ENCODE peak calls at places on chromosome 9, in seven cellular contexts. S is PC-3, N is cardiac muscle cell, T is brain microvascular endothelial cell, H is GM13977, Y is GM20000, I is psoas muscle. G is an unnamed sample.

GRCh38 chr9:75235632-75236031 is 147.3 kb downstream of the OSTF1 start:
- DNase-seq in S (peak; percentile 38), N (no peak), T (no peak), H (no peak), Y (no peak), I (no peak), G (no peak)

GRCh38 chr9:78054180-78054579 is 22.6 kb upstream of the GNAQ start:
- DNase-seq in H (no peak), I (no peak), S (no peak), Y (no peak), T (no peak), N (no peak), G (no peak)

GRCh38 chr9:91164724-91165520 is 196.8 kb downstream of the AUH start:
- DNase-seq in T (peak; percentile 99), I (peak; percentile 79), H (no peak), Y (peak; percentile 55), S (peak; percentile 89), N (no peak), G (no peak)

GRCh38 chr9:138080979-138081378 is 203.4 kb downstream of the CACNA1B start:
- DNase-seq in N (no peak), T (no peak), H (no peak), Y (no peak), S (no peak), I (no peak), G (no peak)

GRCh38 chr9:134699343-134699740 is 57.7 kb downstream of the COL5A1 start:
- DNase-seq in H (no peak), T (no peak), I (peak; percentile 48), S (no peak), Y (no peak), N (no peak), G (no peak)

GRCh38 chr9:137021979-137022619 is 5.9 kb downstream of the ABCA2 start:
- DNase-seq in N (peak; percentile 13), H (peak; percentile 78), Y (peak; percentile 73), I (peak; percentile 81), T (peak; percentile 47), S (peak; percentile 88), G (peak; percentile 61)

GRCh38 chr9:38401994-38402393 is 9.5 kb downstream of the ALDH1B1 start:
- DNase-seq in N (no peak), T (no peak), H (no peak), S (no peak), Y (no peak), I (no peak), G (no peak)

GRCh38 chr9:92522983-92523970 is 12.5 kb downstream of the ECM2 start:
- DNase-seq in I (no peak), T (no peak), N (peak; percentile 48), S (no peak), H (no peak), Y (no peak), G (no peak)

GRCh38 chr9:134964271-134964670 is 46.6 kb upstream of the FCN1 start:
- DNase-seq in Y (no peak), N (no peak), S (no peak), H (no peak), T (no peak), I (peak; percentile 22), G (no peak)

GRCh38 chr9:81912135-81912534 is 16.1 kb upstream of the SPATA31D4 start:
- DNase-seq in I (no peak), T (no peak), N (no peak), Y (no peak), S (no peak), H (no peak), G (no peak)

GRCh38 chr9:38724749-38725148 is 4.8 kb upstream of the FAM240B start:
- DNase-seq in H (no peak), I (no peak), T (no peak), N (no peak), Y (no peak), S (no peak), G (no peak)

GRCh38 chr9:132892383-132892782 is 13.7 kb downstream of the SPACA9 start:
- DNase-seq in H (no peak), Y (no peak), I (no peak), S (no peak), T (no peak), N (peak; percentile 10), G (no peak)

GRCh38 chr9:114016629-114017423 is 61.3 kb downstream of the AMBP start:
- DNase-seq in I (no peak), Y (no peak), H (no peak), N (no peak), T (no peak), S (no peak), G (no peak)

GRCh38 chr9:118987167-118987566 is 382.1 kb downstream of the BRINP1 start:
- DNase-seq in I (no peak), Y (no peak), T (no peak), N (no peak), H (no peak), S (no peak), G (no peak)

GRCh38 chr9:121353246-121353975 is 16.6 kb downstream of the STOM start:
- DNase-seq in I (no peak), S (no peak), T (no peak), H (peak; percentile 60), Y (peak; percentile 65), N (no peak), G (peak; percentile 72)

GRCh38 chr9:137318976-137319375 is 16.9 kb upstream of the NRARP start:
- DNase-seq in N (peak; percentile 25), H (no peak), S (no peak), T (peak; percentile 48), I (peak; percentile 77), Y (peak; percentile 21), G (no peak)

GRCh38 chr9:123611228-123611627 is 255.2 kb downstream of the CRB2 start:
- DNase-seq in N (no peak), Y (no peak), S (no peak), I (no peak), H (no peak), T (no peak), G (no peak)

GRCh38 chr9:5568868-5569267 is 58.5 kb downstream of the PDCD1LG2 start:
- DNase-seq in Y (no peak), I (no peak), T (no peak), S (no peak), H (no peak), N (no peak), G (no peak)

GRCh38 chr9:115234094-115234493 is 116.1 kb upstream of the TNC start:
- DNase-seq in S (peak; percentile 65), H (no peak), I (no peak), T (peak; percentile 84), Y (no peak), N (no peak), G (peak; percentile 12)

GRCh38 chr9:26310294-26310693 is 582.3 kb downstream of the CAAP1 start:
- DNase-seq in S (no peak), T (no peak), Y (no peak), H (no peak), I (no peak), N (no peak), G (no peak)

GRCh38 chr9:128118971-128119665 is 8.4 kb downstream of the PTGES2 start:
- DNase-seq in S (no peak), H (no peak), T (no peak), I (peak; percentile 49), Y (no peak), N (no peak), G (no peak)

GRCh38 chr9:104276709-104277245 is 182.7 kb downstream of the SMC2 start:
- DNase-seq in T (peak; percentile 76), Y (no peak), S (no peak), N (no peak), H (no peak), I (no peak), G (no peak)

GRCh38 chr9:83599071-83599470 is 23.9 kb upstream of the IDNK start:
- DNase-seq in I (no peak), N (no peak), Y (no peak), T (no peak), S (no peak), H (no peak), G (no peak)

GRCh38 chr9:106861585-106862114 is 1.3 kb upstream of the ZNF462 start:
- DNase-seq in N (no peak), S (no peak), Y (no peak), H (no peak), I (no peak), T (no peak), G (no peak)

GRCh38 chr9:106862946-106863740 is at the start of gene ZNF462:
- DNase-seq in S (peak; percentile 28), I (peak; percentile 72), H (peak; percentile 12), N (peak; percentile 66), T (peak; percentile 69), Y (peak; percentile 31), G (no peak)

GRCh38 chr9:106860731-106861584 is 2.0 kb upstream of the ZNF462 start:
- DNase-seq in Y (no peak), T (peak; percentile 20), H (no peak), I (peak; percentile 74), S (peak; percentile 55), N (peak; percentile 49), G (no peak)

GRCh38 chr9:106859957-106860715 is 2.8 kb upstream of the ZNF462 start:
- DNase-seq in T (no peak), N (peak; percentile 57), I (peak; percentile 72), Y (no peak), S (peak; percentile 63), H (no peak), G (no peak)

GRCh38 chr9:106862115-106862945 is 636 bp upstream of the ZNF462 start:
- DNase-seq in N (peak; percentile 77), S (peak; percentile 42), Y (peak; percentile 28), T (peak; percentile 32), H (peak; percentile 38), I (peak; percentile 60), G (no peak)
- TF ChIP-seq CTCF in N (peak; percentile 47), S (peak; percentile 54), Y (no peak), T (peak; percentile 66), H (no peak), I (peak; percentile 16), G (peak; percentile 18)

DNA sequence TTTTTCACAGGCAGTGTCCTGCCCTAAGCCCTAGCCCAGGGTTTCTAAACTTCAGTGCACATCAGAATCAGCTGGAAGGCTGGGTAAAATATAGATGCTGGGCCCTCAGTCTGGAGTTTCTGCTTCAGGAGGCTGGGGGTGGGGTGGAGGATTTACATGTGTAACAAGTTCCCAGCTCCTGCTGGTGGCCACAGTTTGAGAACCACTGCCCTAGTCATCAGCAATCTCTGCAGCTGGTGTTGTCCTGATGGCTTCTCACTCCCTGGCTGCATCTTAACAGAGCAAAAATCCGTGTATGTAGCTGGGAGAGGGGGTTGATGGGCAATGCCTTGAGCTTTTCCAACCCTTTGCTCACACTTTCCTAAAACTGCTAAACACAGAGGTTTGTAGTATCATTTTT is 186.0 kb upstream of the KLF9 start:
- DNase-seq in H (no peak), N (no peak), Y (no peak), T (peak; percentile 80), I (peak; percentile 61), S (no peak), G (no peak)
- TF ChIP-seq CTCF in H (no peak), N (no peak), Y (no peak), T (no peak), I (no peak), S (no peak), G (no peak)

GRCh38 chr9:12699529-12699928 is 6.3 kb downstream of the TYRP1 start:
- DNase-seq in Y (no peak), I (no peak), S (peak; percentile 25), N (peak; percentile 8), T (no peak), H (no peak), G (no peak)
- TF ChIP-seq CTCF in Y (no peak), I (no peak), S (no peak), N (peak; percentile 56), T (peak; percentile 63), H (no peak), G (no peak)

DNA sequence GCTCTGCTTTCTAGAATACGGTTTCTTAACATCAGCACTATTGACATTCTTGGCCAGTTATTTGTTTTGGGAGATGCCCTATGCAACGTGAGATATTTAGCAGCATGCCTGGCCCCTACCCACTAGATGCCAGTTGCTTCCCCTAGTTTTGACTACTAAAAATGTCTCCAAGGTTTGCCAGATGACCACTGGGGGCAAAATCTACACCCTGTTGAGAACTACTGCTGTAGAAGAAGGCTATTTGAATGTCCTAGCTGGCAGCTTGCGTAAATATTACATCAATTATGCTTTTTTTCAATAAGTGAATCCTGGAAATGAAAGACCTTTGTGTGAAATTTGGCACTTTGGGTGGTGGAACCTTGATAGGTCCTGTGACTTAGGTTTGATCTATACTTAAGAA is 5.0 kb downstream of the NCBP1 start:
- DNase-seq in I (no peak), H (no peak), S (peak; percentile 11), N (peak; percentile 3), Y (no peak), T (no peak), G (no peak)
- TF ChIP-seq CTCF in I (no peak), H (no peak), S (peak; percentile 35), N (no peak), Y (no peak), T (peak; percentile 45), G (no peak)